ENCODE peak calls at places on chromosome 5, in four cellular contexts. V, E, H and N are unnamed samples.
A peak's percentile ranks its signal among the peaks of the same experiment; 100 is the strongest.

GRCh38 chr5:147809830-147810666 is 21.4 kb downstream of the SPINK1 start:
- DNase-seq in V (no peak), E (no peak), H (no peak), N (no peak)

GRCh38 chr5:150137168-150137957 is 18.3 kb downstream of the PDGFRB start:
- DNase-seq in V (no peak), E (peak; percentile 84), H (peak; percentile 81), N (peak; percentile 40)

GRCh38 chr5:32711693-32712462 is 757 bp downstream of the NPR3 start:
- DNase-seq in V (no peak), E (peak; percentile 62), H (peak; percentile 42), N (no peak)

GRCh38 chr5:80008945-80009344 is 17.9 kb upstream of the MTX3 start:
- DNase-seq in V (no peak), E (no peak), H (no peak), N (no peak)

GRCh38 chr5:107979272-107979671 is 308.5 kb upstream of the EFNA5 start:
- DNase-seq in V (no peak), E (peak; percentile 36), H (no peak), N (no peak)

GRCh38 chr5:180141068-180141660 is 67.8 kb downstream of the RASGEF1C start:
- DNase-seq in V (no peak), E (no peak), H (no peak), N (no peak)

GRCh38 chr5:43973318-43973717 is 370.3 kb downstream of the NNT start:
- DNase-seq in V (no peak), E (no peak), H (no peak), N (no peak)

GRCh38 chr5:115571441-115571878 is 26.9 kb upstream of the FEM1C start:
- DNase-seq in V (no peak), E (no peak), H (peak; percentile 16), N (no peak)

GRCh38 chr5:112681481-112681908 is 56.2 kb upstream of the APC start:
- DNase-seq in V (no peak), E (peak; percentile 65), H (no peak), N (no peak)